ENCODE peak calls at places on chromosomes 16 and 17, in four cellular contexts. One of them, this sample, is unnamed.

GRCh38 chr16:25614836-25615235 is 76.9 kb upstream of the HS3ST4 start:
- DNase-seq in K562: no peak
- DNase-seq in H1: no peak
- DNase-seq in HepG2: no peak
- DNase-seq in this sample: no peak

GRCh38 chr16:53741546-53741945 is 37.6 kb downstream of the FTO start:
- DNase-seq in K562: no peak
- DNase-seq in H1: no peak
- DNase-seq in HepG2: no peak
- DNase-seq in this sample: no peak

GRCh38 chr17:82388922-82389283 is 17.3 kb downstream of the UTS2R start:
- DNase-seq in K562: no peak
- DNase-seq in H1: no peak
- DNase-seq in HepG2: no peak
- DNase-seq in this sample: no peak

GRCh38 chr17:50183439-50184001 is 17.7 kb downstream of the SGCA start:
- DNase-seq in K562: no peak
- DNase-seq in H1: no peak
- DNase-seq in HepG2: no peak
- DNase-seq in this sample: no peak

GRCh38 chr16:82011199-82011641 is at the start of gene SDR42E1:
- DNase-seq in K562: peak; percentile 17
- DNase-seq in H1: no peak
- DNase-seq in HepG2: no peak
- DNase-seq in this sample: peak; percentile 70

GRCh38 chr17:21239680-21240374 is 13.4 kb downstream of the NATD1 start:
- DNase-seq in K562: peak; percentile 44
- DNase-seq in H1: peak; percentile 57
- DNase-seq in HepG2: peak; percentile 32
- DNase-seq in this sample: peak; percentile 47

GRCh38 chr17:56777859-56778258 is 55.9 kb downstream of the C17orf67 start:
- DNase-seq in K562: no peak
- DNase-seq in H1: no peak
- DNase-seq in HepG2: no peak
- DNase-seq in this sample: no peak

GRCh38 chr17:50721194-50722010 is 2.0 kb downstream of the LUC7L3 start:
- DNase-seq in K562: peak; percentile 47
- DNase-seq in H1: no peak
- DNase-seq in HepG2: no peak
- DNase-seq in this sample: no peak

GRCh38 chr17:17064322-17064721 is 22.1 kb downstream of the MPRIP start:
- DNase-seq in K562: no peak
- DNase-seq in H1: no peak
- DNase-seq in HepG2: no peak
- DNase-seq in this sample: no peak

GRCh38 chr16:81431554-81432353 is 12.9 kb upstream of the CMIP start:
- DNase-seq in K562: peak; percentile 38
- DNase-seq in H1: no peak
- DNase-seq in HepG2: peak; percentile 90
- DNase-seq in this sample: no peak

GRCh38 chr17:20066253-20066652 is 57.1 kb downstream of the SPECC1 start:
- DNase-seq in K562: no peak
- DNase-seq in H1: no peak
- DNase-seq in HepG2: no peak
- DNase-seq in this sample: peak; percentile 84

GRCh38 chr17:57537524-57538410 is 207.3 kb downstream of the CCDC182 start:
- DNase-seq in K562: no peak
- DNase-seq in H1: no peak
- DNase-seq in HepG2: peak; percentile 90
- DNase-seq in this sample: no peak

GRCh38 chr16:2663553-2664521 is 18.5 kb upstream of the KCTD5 start:
- DNase-seq in K562: peak; percentile 79
- DNase-seq in H1: no peak
- DNase-seq in HepG2: no peak
- DNase-seq in this sample: no peak

GRCh38 chr16:85157813-85158701 is 45.8 kb upstream of the CIBAR2 start:
- DNase-seq in K562: no peak
- DNase-seq in H1: peak; percentile 69
- DNase-seq in HepG2: peak; percentile 79
- DNase-seq in this sample: no peak

GRCh38 chr16:11029948-11030347 is 85.6 kb downstream of the CLEC16A start:
- DNase-seq in K562: no peak
- DNase-seq in H1: no peak
- DNase-seq in HepG2: no peak
- DNase-seq in this sample: no peak

GRCh38 chr16:4561565-4561964 is 5.4 kb downstream of the C16orf96 start:
- DNase-seq in K562: no peak
- DNase-seq in H1: no peak
- DNase-seq in HepG2: no peak
- DNase-seq in this sample: no peak

GRCh38 chr16:4558026-4558425 is 1.9 kb downstream of the C16orf96 start:
- DNase-seq in K562: peak; percentile 48
- DNase-seq in H1: no peak
- DNase-seq in HepG2: no peak
- DNase-seq in this sample: no peak

GRCh38 chr16:4550587-4550986 is 5.6 kb upstream of the C16orf96 start:
- DNase-seq in K562: no peak
- DNase-seq in H1: no peak
- DNase-seq in HepG2: no peak
- DNase-seq in this sample: no peak

GRCh38 chr16:4556580-4556979 is 440 bp downstream of the C16orf96 start:
- DNase-seq in K562: no peak
- DNase-seq in H1: no peak
- DNase-seq in HepG2: no peak
- DNase-seq in this sample: no peak

GRCh38 chr16:4556112-4556511 is at the start of gene C16orf96:
- DNase-seq in K562: no peak
- DNase-seq in H1: no peak
- DNase-seq in HepG2: no peak
- DNase-seq in this sample: no peak
- TF ChIP-seq RNF2 in K562: no peak
- TF ChIP-seq RNF2 in H1: no peak
- TF ChIP-seq RNF2 in HepG2: no peak
- TF ChIP-seq RNF2 in this sample: no peak

GRCh38 chr16:58461640-58462039 is 38.3 kb upstream of the NDRG4 start:
- DNase-seq in K562: no peak
- DNase-seq in H1: no peak
- DNase-seq in HepG2: peak; percentile 33
- DNase-seq in this sample: no peak

GRCh38 chr16:58461056-58461455 is 38.9 kb upstream of the NDRG4 start:
- DNase-seq in K562: peak; percentile 23
- DNase-seq in H1: no peak
- DNase-seq in HepG2: no peak
- DNase-seq in this sample: no peak

GRCh38 chr16:58459344-58460218 is 40.4 kb upstream of the NDRG4 start:
- DNase-seq in K562: peak; percentile 45
- DNase-seq in H1: no peak
- DNase-seq in HepG2: peak; percentile 62
- DNase-seq in this sample: peak; percentile 68

GRCh38 chr16:58458634-58459343 is 41.2 kb upstream of the NDRG4 start:
- DNase-seq in K562: no peak
- DNase-seq in H1: no peak
- DNase-seq in HepG2: no peak
- DNase-seq in this sample: peak; percentile 40

DNA sequence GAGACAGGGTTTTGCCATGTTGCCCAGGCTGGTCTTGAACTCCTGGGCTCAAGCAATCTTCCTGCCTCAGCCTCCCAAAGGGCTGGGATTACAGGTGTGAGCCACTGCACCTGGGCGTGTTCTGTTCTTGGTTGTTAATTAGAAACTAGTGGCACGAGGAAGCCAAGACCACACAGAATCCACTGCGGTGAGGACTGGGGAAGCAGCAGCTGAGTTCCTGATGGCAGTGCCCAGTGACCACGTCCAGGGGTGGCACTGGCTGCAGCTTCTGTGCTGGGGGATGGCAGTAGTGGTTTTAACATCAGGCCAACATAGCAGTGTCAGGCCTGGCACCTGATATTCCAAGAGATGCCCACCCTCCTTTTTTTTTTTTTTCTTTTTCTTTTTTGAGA is 39.7 kb upstream of the NDRG4 start:
- DNase-seq in K562: no peak
- DNase-seq in H1: no peak
- DNase-seq in HepG2: no peak
- DNase-seq in this sample: no peak
- TF ChIP-seq RNF2 in K562: no peak
- TF ChIP-seq RNF2 in H1: no peak
- TF ChIP-seq RNF2 in HepG2: no peak
- TF ChIP-seq RNF2 in this sample: no peak

GRCh38 chr17:7548585-7549400 is at the start of gene TNFSF12:
- DNase-seq in K562: peak; percentile 65
- DNase-seq in H1: peak; percentile 73
- DNase-seq in HepG2: no peak
- DNase-seq in this sample: no peak

GRCh38 chr17:7551396-7551795 is 2.5 kb downstream of the TNFSF12 start:
- DNase-seq in K562: no peak
- DNase-seq in H1: no peak
- DNase-seq in HepG2: peak; percentile 70
- DNase-seq in this sample: no peak

GRCh38 chr17:7552621-7553051 is 3.8 kb downstream of the TNFSF12 start:
- DNase-seq in K562: no peak
- DNase-seq in H1: no peak
- DNase-seq in HepG2: no peak
- DNase-seq in this sample: no peak

GRCh38 chr17:7550359-7550758 is 1.5 kb downstream of the TNFSF12 start:
- DNase-seq in K562: no peak
- DNase-seq in H1: no peak
- DNase-seq in HepG2: no peak
- DNase-seq in this sample: no peak

DNA sequence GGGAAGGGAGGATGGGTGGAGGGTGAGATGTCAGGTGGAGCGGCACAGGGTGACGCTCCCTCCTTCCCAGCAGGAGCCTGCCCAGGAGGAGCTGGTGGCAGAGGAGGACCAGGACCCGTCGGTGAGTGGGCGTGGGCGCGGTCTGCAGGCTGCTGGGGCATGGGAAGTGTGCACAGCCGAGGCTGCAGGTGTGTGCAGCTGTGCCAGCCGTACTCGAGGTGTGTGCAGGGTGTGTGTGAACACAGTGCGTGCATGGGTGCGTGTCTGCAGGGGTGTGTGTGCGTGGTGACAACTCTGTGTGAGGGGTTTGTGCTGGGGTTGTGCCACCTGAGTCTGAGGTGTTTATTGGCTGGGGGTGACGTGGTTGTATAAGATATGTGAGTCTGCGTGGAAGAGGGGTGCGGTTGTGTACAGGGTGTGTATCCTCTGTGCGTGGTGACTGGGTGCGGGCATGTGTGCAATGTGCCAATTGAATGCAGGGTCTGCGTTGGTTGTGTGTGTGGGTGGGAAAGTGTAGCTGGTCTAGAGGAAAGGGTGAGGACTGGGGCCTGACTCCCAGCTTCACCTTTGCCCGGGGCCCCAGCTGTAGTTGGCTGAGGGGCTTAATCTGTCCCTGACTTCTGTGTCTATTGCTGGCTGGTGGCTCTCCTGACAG is 670 bp downstream of the TNFSF12 start:
- DNase-seq in K562: no peak
- DNase-seq in H1: peak; percentile 58
- DNase-seq in HepG2: no peak
- DNase-seq in this sample: peak; percentile 19
- TF ChIP-seq RNF2 in K562: no peak
- TF ChIP-seq RNF2 in H1: no peak
- TF ChIP-seq RNF2 in HepG2: no peak
- TF ChIP-seq RNF2 in this sample: no peak

GRCh38 chr16:89562939-89563338 is 2.5 kb downstream of the RPL13 start:
- DNase-seq in K562: no peak
- DNase-seq in H1: no peak
- DNase-seq in HepG2: no peak
- DNase-seq in this sample: no peak

GRCh38 chr16:89562027-89562599 is 1.6 kb downstream of the RPL13 start:
- DNase-seq in K562: peak; percentile 58
- DNase-seq in H1: no peak
- DNase-seq in HepG2: no peak
- DNase-seq in this sample: no peak

GRCh38 chr16:89557936-89558490 is 2.5 kb upstream of the RPL13 start:
- DNase-seq in K562: no peak
- DNase-seq in H1: no peak
- DNase-seq in HepG2: no peak
- DNase-seq in this sample: no peak

GRCh38 chr16:89561195-89562026 is 929 bp downstream of the RPL13 start:
- DNase-seq in K562: peak; percentile 47
- DNase-seq in H1: no peak
- DNase-seq in HepG2: no peak
- DNase-seq in this sample: no peak

GRCh38 chr16:89560413-89561194 is at the start of gene RPL13:
- DNase-seq in K562: peak; percentile 97
- DNase-seq in H1: peak; percentile 92
- DNase-seq in HepG2: peak; percentile 95
- DNase-seq in this sample: peak; percentile 94
- TF ChIP-seq RNF2 in K562: peak; percentile 74
- TF ChIP-seq RNF2 in H1: no peak
- TF ChIP-seq RNF2 in HepG2: peak; percentile 91
- TF ChIP-seq RNF2 in this sample: no peak

DNA sequence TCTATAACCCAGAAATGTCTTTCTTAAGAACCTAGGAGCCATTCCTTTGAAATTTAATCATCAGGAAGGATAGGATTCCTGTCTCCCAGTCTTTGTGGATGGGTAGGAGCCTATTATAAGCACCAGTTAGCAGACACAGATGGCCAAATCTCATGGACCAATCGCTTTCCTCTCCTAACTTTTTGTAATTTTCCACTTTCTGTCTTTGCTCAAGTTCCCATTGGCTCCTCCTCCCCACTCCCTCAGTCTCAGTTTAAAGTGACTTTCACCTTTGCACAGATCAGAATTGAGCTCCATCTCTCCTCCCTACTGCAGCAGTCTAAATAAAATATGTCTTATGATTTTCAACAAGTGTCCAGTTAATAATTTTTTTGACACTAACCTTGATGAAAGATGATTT is 192.3 kb downstream of the HS3ST3A1 start:
- DNase-seq in K562: no peak
- DNase-seq in H1: no peak
- DNase-seq in HepG2: no peak
- DNase-seq in this sample: no peak
- TF ChIP-seq RNF2 in K562: no peak
- TF ChIP-seq RNF2 in H1: no peak
- TF ChIP-seq RNF2 in HepG2: no peak
- TF ChIP-seq RNF2 in this sample: no peak

DNA sequence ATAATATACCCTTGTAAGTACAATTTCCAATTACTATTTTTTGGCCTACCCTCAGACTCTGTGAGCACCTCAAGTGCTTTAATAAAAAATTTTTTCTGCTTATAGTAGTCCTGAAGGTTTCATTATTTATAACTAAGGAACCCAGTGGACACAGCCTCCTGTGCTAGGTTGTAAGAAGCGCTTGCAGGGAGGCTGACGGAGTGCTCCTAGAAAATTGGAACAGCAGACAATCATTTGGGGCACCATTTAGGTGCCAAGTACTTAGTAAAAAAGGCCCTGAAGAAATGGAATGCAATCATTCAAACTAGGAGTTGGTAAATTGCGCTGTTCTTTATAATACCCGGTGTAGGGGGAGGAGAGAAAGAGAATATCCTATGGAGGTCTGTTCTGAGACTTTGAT is 19.8 kb downstream of the CA10 start:
- DNase-seq in K562: no peak
- DNase-seq in H1: no peak
- DNase-seq in HepG2: no peak
- DNase-seq in this sample: no peak
- TF ChIP-seq RNF2 in K562: no peak
- TF ChIP-seq RNF2 in H1: no peak
- TF ChIP-seq RNF2 in HepG2: no peak
- TF ChIP-seq RNF2 in this sample: no peak

GRCh38 chr16:400061-400540 is 1.6 kb upstream of the DECR2 start:
- DNase-seq in K562: peak; percentile 33
- DNase-seq in H1: peak; percentile 51
- DNase-seq in HepG2: no peak
- DNase-seq in this sample: no peak
- TF ChIP-seq RNF2 in K562: no peak
- TF ChIP-seq RNF2 in H1: no peak
- TF ChIP-seq RNF2 in HepG2: no peak
- TF ChIP-seq RNF2 in this sample: no peak